ENCODE peak calls at places on chromosomes 16 and 17, in five cellular contexts. L is ascending aorta, T is tibial nerve, R is fibroblast of pulmonary artery, P is testis. Y is an unnamed sample.
A peak's percentile ranks its signal among the peaks of the same experiment; 100 is the strongest.

GRCh38 chr16:9364721-9365693 is 273.6 kb downstream of the HAPSTR1 start:
- DNase-seq in L (peak; percentile 66), T (peak; percentile 72), R (no peak), P (peak; percentile 21), Y (no peak)

GRCh38 chr17:45320931-45321461 is 4.2 kb upstream of the MAP3K14 start:
- DNase-seq in L (no peak), T (peak; percentile 47), R (peak; percentile 83), P (no peak), Y (no peak)

GRCh38 chr17:37182786-37183185 is 193.0 kb upstream of the C17orf78 start:
- DNase-seq in L (no peak), T (no peak), R (peak; percentile 13), P (no peak), Y (no peak)

GRCh38 chr17:40415390-40415789 is 2.3 kb downstream of the TOP2A start:
- DNase-seq in L (no peak), T (no peak), R (peak; percentile 70), P (no peak), Y (no peak)

GRCh38 chr16:4358831-4359561 is 7.9 kb upstream of the PAM16 start:
- DNase-seq in L (no peak), T (peak; percentile 64), R (peak; percentile 46), P (peak; percentile 71), Y (no peak)

GRCh38 chr16:64362193-64362592 is 759.7 kb downstream of the CDH11 start:
- DNase-seq in L (no peak), T (no peak), R (peak; percentile 12), P (no peak), Y (no peak)

GRCh38 chr16:3959148-3959547 is 78.6 kb upstream of the CREBBP start:
- DNase-seq in L (no peak), T (no peak), R (peak; percentile 86), P (no peak), Y (no peak)

GRCh38 chr17:16106161-16106891 is 106.7 kb downstream of the TTC19 start:
- DNase-seq in L (no peak), T (no peak), R (peak; percentile 81), P (peak; percentile 28), Y (no peak)

GRCh38 chr17:67156269-67157199 is 88.5 kb downstream of the HELZ start:
- DNase-seq in L (no peak), T (no peak), R (peak; percentile 22), P (no peak), Y (no peak)

GRCh38 chr16:58492735-58493134 is 7.2 kb upstream of the NDRG4 start:
- DNase-seq in L (no peak), T (no peak), R (no peak), P (peak; percentile 58), Y (no peak)

GRCh38 chr16:54430491-54431030 is 144.0 kb upstream of the IRX3 start:
- DNase-seq in L (no peak), T (no peak), R (peak; percentile 49), P (no peak), Y (no peak)

GRCh38 chr17:27247071-27247957 is 46.6 kb upstream of the WSB1 start:
- DNase-seq in L (peak; percentile 28), T (peak; percentile 73), R (peak; percentile 95), P (peak; percentile 90), Y (no peak)

GRCh38 chr17:39738568-39738901 is 797 bp downstream of the GRB7 start:
- DNase-seq in L (no peak), T (no peak), R (no peak), P (no peak), Y (no peak)

GRCh38 chr16:88902744-88903143 is 36.3 kb upstream of the PABPN1L start:
- DNase-seq in L (no peak), T (no peak), R (no peak), P (no peak), Y (no peak)

GRCh38 chr16:81808933-81809480 is 29.9 kb downstream of the PLCG2 start:
- DNase-seq in L (no peak), T (no peak), R (no peak), P (no peak), Y (peak; percentile 98)

GRCh38 chr17:50685691-50686493 is 21.8 kb downstream of the ANKRD40 start:
- DNase-seq in L (no peak), T (no peak), R (no peak), P (no peak), Y (no peak)

GRCh38 chr16:76059186-76059585 is 218.0 kb upstream of the CNTNAP4 start:
- DNase-seq in L (no peak), T (no peak), R (no peak), P (no peak), Y (no peak)

GRCh38 chr16:56691885-56692284 is 9.6 kb downstream of the MT1X start:
- DNase-seq in L (no peak), T (no peak), R (peak; percentile 32), P (peak; percentile 33), Y (no peak)

GRCh38 chr16:12518238-12519004 is 285.3 kb downstream of the CPPED1 start:
- DNase-seq in L (no peak), T (no peak), R (no peak), P (no peak), Y (no peak)

GRCh38 chr16:10877472-10877946 is 507 bp downstream of the CIITA start:
- DNase-seq in L (no peak), T (no peak), R (no peak), P (no peak), Y (no peak)
- TF ChIP-seq CTCF in L (no peak), T (no peak), R (no peak), P (no peak), Y (peak; percentile 27)

GRCh38 chr17:44095647-44096496 is 25.3 kb downstream of the G6PC3 start:
- DNase-seq in L (no peak), T (peak; percentile 51), R (peak; percentile 95), P (peak; percentile 78), Y (no peak)
- H3K4me3 ChIP-seq in L (peak overlapping the region; percentile 14), T (peak overlapping the region; percentile 7), R (peak overlapping the region; percentile 47), P (peak overlapping the region; percentile 5), Y (no peak overlapping the region)

DNA sequence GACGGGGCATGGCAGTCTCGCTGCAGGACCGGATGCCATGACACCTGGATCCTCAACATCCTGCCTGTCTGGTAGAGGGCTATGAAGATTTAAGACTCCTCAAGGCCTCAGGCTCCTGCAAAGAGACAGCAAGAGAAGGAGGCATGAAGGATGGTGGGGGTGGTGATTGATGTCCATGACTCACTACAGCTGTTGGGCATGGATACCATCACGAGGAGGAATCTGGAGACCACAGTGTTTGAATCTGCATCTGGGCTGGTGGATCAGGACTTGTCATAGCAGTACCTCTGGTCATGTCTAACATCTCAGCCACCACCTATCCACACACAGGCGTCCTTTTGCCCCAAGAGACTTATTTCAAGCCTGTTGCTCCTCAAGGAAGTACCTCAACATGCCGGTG is 50.2 kb upstream of the WSCD1 start:
- DNase-seq in L (no peak), T (no peak), R (no peak), P (no peak), Y (no peak)
- TF ChIP-seq CTCF in L (no peak), T (no peak), R (no peak), P (no peak), Y (no peak)

GRCh38 chr17:78034429-78035091 is 76.1 kb downstream of the TNRC6C start:
- DNase-seq in L (no peak), T (no peak), R (peak; percentile 42), P (no peak), Y (no peak)
- H3K4me3 ChIP-seq in L (no peak overlapping the region), T (no peak overlapping the region), R (no peak overlapping the region), P (no peak overlapping the region), Y (no peak overlapping the region)

GRCh38 chr17:43814026-43814425 is 18.9 kb downstream of the MPP3 start:
- DNase-seq in L (no peak), T (no peak), R (no peak), P (no peak), Y (no peak)
- TF ChIP-seq CTCF in L (no peak), T (no peak), R (no peak), P (no peak), Y (no peak)

Y was measured in GM12864.